ENCODE peak calls at places on chromosomes 16 and 17, in eight cellular contexts. One of them, this sample, is unnamed.

GRCh38 chr16:12901204-12901596 is 198 bp upstream of the SHISA9 start:
- DNase-seq in GM13977: no peak
- DNase-seq in uterus: no peak
- DNase-seq in psoas muscle: no peak
- DNase-seq in CD8-positive, alpha-beta T cell: no peak
- DNase-seq in hypothalamus: no peak
- DNase-seq in activated T-helper 9 cell treated with anti-CD3 and anti-CD28 coated beads, Interleukin-2, amount 50 U/mL, for 16 hours: no peak
- DNase-seq in activated CD4-positive, alpha-beta T cell treated with anti-CD3 and anti-CD28 coated beads for 1 hour: no peak
- DNase-seq in this sample: peak

GRCh38 chr16:70800798-70801480 is at the start of gene VAC14:
- DNase-seq in GM13977: peak
- DNase-seq in uterus: peak
- DNase-seq in psoas muscle: peak
- DNase-seq in CD8-positive, alpha-beta T cell: peak
- DNase-seq in hypothalamus: peak
- DNase-seq in activated T-helper 9 cell treated with anti-CD3 and anti-CD28 coated beads, Interleukin-2, amount 50 U/mL, for 16 hours: peak
- DNase-seq in activated CD4-positive, alpha-beta T cell treated with anti-CD3 and anti-CD28 coated beads for 1 hour: peak
- DNase-seq in this sample: peak

GRCh38 chr17:31581491-31581890 is 190.0 kb downstream of the RAB11FIP4 start:
- DNase-seq in GM13977: no peak
- DNase-seq in uterus: no peak
- DNase-seq in psoas muscle: peak
- DNase-seq in CD8-positive, alpha-beta T cell: no peak
- DNase-seq in hypothalamus: peak
- DNase-seq in activated T-helper 9 cell treated with anti-CD3 and anti-CD28 coated beads, Interleukin-2, amount 50 U/mL, for 16 hours: no peak
- DNase-seq in activated CD4-positive, alpha-beta T cell treated with anti-CD3 and anti-CD28 coated beads for 1 hour: no peak
- DNase-seq in this sample: no peak

GRCh38 chr16:30557950-30558788 is at the start of gene ZNF764:
- DNase-seq in GM13977: peak
- DNase-seq in uterus: peak
- DNase-seq in psoas muscle: peak
- DNase-seq in CD8-positive, alpha-beta T cell: peak
- DNase-seq in hypothalamus: peak
- DNase-seq in activated T-helper 9 cell treated with anti-CD3 and anti-CD28 coated beads, Interleukin-2, amount 50 U/mL, for 16 hours: peak
- DNase-seq in activated CD4-positive, alpha-beta T cell treated with anti-CD3 and anti-CD28 coated beads for 1 hour: peak
- DNase-seq in this sample: peak

GRCh38 chr17:78805301-78805700 is 23.2 kb upstream of the CYTH1 start:
- DNase-seq in GM13977: no peak
- DNase-seq in uterus: no peak
- DNase-seq in psoas muscle: no peak
- DNase-seq in CD8-positive, alpha-beta T cell: peak
- DNase-seq in hypothalamus: no peak
- DNase-seq in activated T-helper 9 cell treated with anti-CD3 and anti-CD28 coated beads, Interleukin-2, amount 50 U/mL, for 16 hours: peak
- DNase-seq in activated CD4-positive, alpha-beta T cell treated with anti-CD3 and anti-CD28 coated beads for 1 hour: peak
- DNase-seq in this sample: no peak

GRCh38 chr17:12961655-12962054 is 56.2 kb downstream of the ELAC2 start:
- DNase-seq in GM13977: no peak
- DNase-seq in uterus: no peak
- DNase-seq in psoas muscle: no peak
- DNase-seq in CD8-positive, alpha-beta T cell: no peak
- DNase-seq in hypothalamus: no peak
- DNase-seq in activated T-helper 9 cell treated with anti-CD3 and anti-CD28 coated beads, Interleukin-2, amount 50 U/mL, for 16 hours: no peak
- DNase-seq in activated CD4-positive, alpha-beta T cell treated with anti-CD3 and anti-CD28 coated beads for 1 hour: no peak
- DNase-seq in this sample: no peak

GRCh38 chr16:84117482-84117843 is 721 bp upstream of the MBTPS1 start:
- DNase-seq in GM13977: peak
- DNase-seq in uterus: no peak
- DNase-seq in psoas muscle: no peak
- DNase-seq in CD8-positive, alpha-beta T cell: no peak
- DNase-seq in hypothalamus: no peak
- DNase-seq in activated T-helper 9 cell treated with anti-CD3 and anti-CD28 coated beads, Interleukin-2, amount 50 U/mL, for 16 hours: peak
- DNase-seq in activated CD4-positive, alpha-beta T cell treated with anti-CD3 and anti-CD28 coated beads for 1 hour: peak
- DNase-seq in this sample: no peak

GRCh38 chr17:58535431-58535830 is 21.0 kb upstream of the MTMR4 start:
- DNase-seq in GM13977: no peak
- DNase-seq in uterus: no peak
- DNase-seq in psoas muscle: no peak
- DNase-seq in CD8-positive, alpha-beta T cell: no peak
- DNase-seq in hypothalamus: no peak
- DNase-seq in activated T-helper 9 cell treated with anti-CD3 and anti-CD28 coated beads, Interleukin-2, amount 50 U/mL, for 16 hours: no peak
- DNase-seq in activated CD4-positive, alpha-beta T cell treated with anti-CD3 and anti-CD28 coated beads for 1 hour: no peak
- DNase-seq in this sample: no peak

GRCh38 chr17:82528484-82529265 is 9.1 kb downstream of the FOXK2 start:
- DNase-seq in GM13977: no peak
- DNase-seq in uterus: no peak
- DNase-seq in psoas muscle: peak
- DNase-seq in CD8-positive, alpha-beta T cell: no peak
- DNase-seq in hypothalamus: peak
- DNase-seq in activated T-helper 9 cell treated with anti-CD3 and anti-CD28 coated beads, Interleukin-2, amount 50 U/mL, for 16 hours: no peak
- DNase-seq in activated CD4-positive, alpha-beta T cell treated with anti-CD3 and anti-CD28 coated beads for 1 hour: no peak
- DNase-seq in this sample: peak

GRCh38 chr16:88911148-88911945 is 44.9 kb upstream of the PABPN1L start:
- DNase-seq in GM13977: no peak
- DNase-seq in uterus: no peak
- DNase-seq in psoas muscle: no peak
- DNase-seq in CD8-positive, alpha-beta T cell: no peak
- DNase-seq in hypothalamus: no peak
- DNase-seq in activated T-helper 9 cell treated with anti-CD3 and anti-CD28 coated beads, Interleukin-2, amount 50 U/mL, for 16 hours: no peak
- DNase-seq in activated CD4-positive, alpha-beta T cell treated with anti-CD3 and anti-CD28 coated beads for 1 hour: no peak
- DNase-seq in this sample: no peak

GRCh38 chr16:49458221-49458620 is 84.6 kb downstream of the C16orf78 start:
- DNase-seq in GM13977: no peak
- DNase-seq in uterus: no peak
- DNase-seq in psoas muscle: no peak
- DNase-seq in CD8-positive, alpha-beta T cell: peak
- DNase-seq in hypothalamus: no peak
- DNase-seq in activated T-helper 9 cell treated with anti-CD3 and anti-CD28 coated beads, Interleukin-2, amount 50 U/mL, for 16 hours: no peak
- DNase-seq in activated CD4-positive, alpha-beta T cell treated with anti-CD3 and anti-CD28 coated beads for 1 hour: no peak
- DNase-seq in this sample: no peak

GRCh38 chr17:82400206-82400605 is 17.9 kb upstream of the HEXD start:
- DNase-seq in GM13977: no peak
- DNase-seq in uterus: no peak
- DNase-seq in psoas muscle: no peak
- DNase-seq in CD8-positive, alpha-beta T cell: no peak
- DNase-seq in hypothalamus: no peak
- DNase-seq in activated T-helper 9 cell treated with anti-CD3 and anti-CD28 coated beads, Interleukin-2, amount 50 U/mL, for 16 hours: no peak
- DNase-seq in activated CD4-positive, alpha-beta T cell treated with anti-CD3 and anti-CD28 coated beads for 1 hour: no peak
- DNase-seq in this sample: no peak

GRCh38 chr16:30335598-30336474 is 19.3 kb downstream of the CD2BP2 start:
- DNase-seq in GM13977: no peak
- DNase-seq in uterus: no peak
- DNase-seq in psoas muscle: no peak
- DNase-seq in CD8-positive, alpha-beta T cell: no peak
- DNase-seq in hypothalamus: no peak
- DNase-seq in activated T-helper 9 cell treated with anti-CD3 and anti-CD28 coated beads, Interleukin-2, amount 50 U/mL, for 16 hours: no peak
- DNase-seq in activated CD4-positive, alpha-beta T cell treated with anti-CD3 and anti-CD28 coated beads for 1 hour: no peak
- DNase-seq in this sample: no peak

GRCh38 chr17:50470451-50470850 is 1.8 kb upstream of the CHAD start:
- DNase-seq in GM13977: no peak
- DNase-seq in uterus: no peak
- DNase-seq in psoas muscle: no peak
- DNase-seq in CD8-positive, alpha-beta T cell: no peak
- DNase-seq in hypothalamus: no peak
- DNase-seq in activated T-helper 9 cell treated with anti-CD3 and anti-CD28 coated beads, Interleukin-2, amount 50 U/mL, for 16 hours: no peak
- DNase-seq in activated CD4-positive, alpha-beta T cell treated with anti-CD3 and anti-CD28 coated beads for 1 hour: no peak
- DNase-seq in this sample: no peak

GRCh38 chr16:84532299-84532724 is 27.9 kb upstream of the MEAK7 start:
- DNase-seq in GM13977: no peak
- DNase-seq in uterus: peak
- DNase-seq in psoas muscle: peak
- DNase-seq in CD8-positive, alpha-beta T cell: no peak
- DNase-seq in hypothalamus: peak
- DNase-seq in activated T-helper 9 cell treated with anti-CD3 and anti-CD28 coated beads, Interleukin-2, amount 50 U/mL, for 16 hours: no peak
- DNase-seq in activated CD4-positive, alpha-beta T cell treated with anti-CD3 and anti-CD28 coated beads for 1 hour: no peak
- DNase-seq in this sample: peak

GRCh38 chr17:35021520-35022380 is 41.4 kb downstream of the LIG3 start:
- DNase-seq in GM13977: no peak
- DNase-seq in uterus: no peak
- DNase-seq in psoas muscle: no peak
- DNase-seq in CD8-positive, alpha-beta T cell: no peak
- DNase-seq in hypothalamus: no peak
- DNase-seq in activated T-helper 9 cell treated with anti-CD3 and anti-CD28 coated beads, Interleukin-2, amount 50 U/mL, for 16 hours: no peak
- DNase-seq in activated CD4-positive, alpha-beta T cell treated with anti-CD3 and anti-CD28 coated beads for 1 hour: no peak
- DNase-seq in this sample: no peak

GRCh38 chr16:49601541-49601940 is 227.9 kb downstream of the C16orf78 start:
- DNase-seq in GM13977: no peak
- DNase-seq in uterus: no peak
- DNase-seq in psoas muscle: no peak
- DNase-seq in CD8-positive, alpha-beta T cell: no peak
- DNase-seq in hypothalamus: no peak
- DNase-seq in activated T-helper 9 cell treated with anti-CD3 and anti-CD28 coated beads, Interleukin-2, amount 50 U/mL, for 16 hours: no peak
- DNase-seq in activated CD4-positive, alpha-beta T cell treated with anti-CD3 and anti-CD28 coated beads for 1 hour: no peak
- DNase-seq in this sample: no peak

GRCh38 chr17:49045376-49045775 is 48.2 kb downstream of the IGF2BP1 start:
- DNase-seq in GM13977: no peak
- DNase-seq in uterus: no peak
- DNase-seq in psoas muscle: no peak
- DNase-seq in CD8-positive, alpha-beta T cell: no peak
- DNase-seq in hypothalamus: no peak
- DNase-seq in activated T-helper 9 cell treated with anti-CD3 and anti-CD28 coated beads, Interleukin-2, amount 50 U/mL, for 16 hours: no peak
- DNase-seq in activated CD4-positive, alpha-beta T cell treated with anti-CD3 and anti-CD28 coated beads for 1 hour: no peak
- DNase-seq in this sample: no peak

GRCh38 chr17:3400008-3400407 is 1.8 kb upstream of the OR1E1 start:
- DNase-seq in GM13977: no peak
- DNase-seq in uterus: no peak
- DNase-seq in psoas muscle: no peak
- DNase-seq in CD8-positive, alpha-beta T cell: no peak
- DNase-seq in hypothalamus: no peak
- DNase-seq in activated T-helper 9 cell treated with anti-CD3 and anti-CD28 coated beads, Interleukin-2, amount 50 U/mL, for 16 hours: no peak
- DNase-seq in activated CD4-positive, alpha-beta T cell treated with anti-CD3 and anti-CD28 coated beads for 1 hour: no peak
- DNase-seq in this sample: no peak

GRCh38 chr16:50298075-50298460 is 31.7 kb downstream of the ADCY7 start:
- DNase-seq in GM13977: no peak
- DNase-seq in uterus: peak
- DNase-seq in psoas muscle: no peak
- DNase-seq in CD8-positive, alpha-beta T cell: no peak
- DNase-seq in hypothalamus: no peak
- DNase-seq in activated T-helper 9 cell treated with anti-CD3 and anti-CD28 coated beads, Interleukin-2, amount 50 U/mL, for 16 hours: no peak
- DNase-seq in activated CD4-positive, alpha-beta T cell treated with anti-CD3 and anti-CD28 coated beads for 1 hour: no peak
- DNase-seq in this sample: no peak

GRCh38 chr16:56401482-56401881 is 23.9 kb downstream of the AMFR start:
- DNase-seq in GM13977: no peak
- DNase-seq in uterus: no peak
- DNase-seq in psoas muscle: peak
- DNase-seq in CD8-positive, alpha-beta T cell: no peak
- DNase-seq in hypothalamus: no peak
- DNase-seq in activated T-helper 9 cell treated with anti-CD3 and anti-CD28 coated beads, Interleukin-2, amount 50 U/mL, for 16 hours: no peak
- DNase-seq in activated CD4-positive, alpha-beta T cell treated with anti-CD3 and anti-CD28 coated beads for 1 hour: no peak
- DNase-seq in this sample: no peak

GRCh38 chr17:50117202-50118040 is 12.5 kb downstream of the SAMD14 start:
- DNase-seq in GM13977: peak
- DNase-seq in uterus: no peak
- DNase-seq in psoas muscle: peak
- DNase-seq in CD8-positive, alpha-beta T cell: peak
- DNase-seq in hypothalamus: no peak
- DNase-seq in activated T-helper 9 cell treated with anti-CD3 and anti-CD28 coated beads, Interleukin-2, amount 50 U/mL, for 16 hours: peak
- DNase-seq in activated CD4-positive, alpha-beta T cell treated with anti-CD3 and anti-CD28 coated beads for 1 hour: peak
- DNase-seq in this sample: no peak

GRCh38 chr16:23941025-23941424 is 105.2 kb downstream of the PRKCB start:
- DNase-seq in GM13977: no peak
- DNase-seq in uterus: no peak
- DNase-seq in psoas muscle: no peak
- DNase-seq in CD8-positive, alpha-beta T cell: no peak
- DNase-seq in hypothalamus: no peak
- DNase-seq in activated T-helper 9 cell treated with anti-CD3 and anti-CD28 coated beads, Interleukin-2, amount 50 U/mL, for 16 hours: no peak
- DNase-seq in activated CD4-positive, alpha-beta T cell treated with anti-CD3 and anti-CD28 coated beads for 1 hour: no peak
- DNase-seq in this sample: no peak

GRCh38 chr16:57669476-57670162 is 1.5 kb downstream of the ADGRG3 start:
- DNase-seq in GM13977: no peak
- DNase-seq in uterus: no peak
- DNase-seq in psoas muscle: no peak
- DNase-seq in CD8-positive, alpha-beta T cell: no peak
- DNase-seq in hypothalamus: no peak
- DNase-seq in activated T-helper 9 cell treated with anti-CD3 and anti-CD28 coated beads, Interleukin-2, amount 50 U/mL, for 16 hours: no peak
- DNase-seq in activated CD4-positive, alpha-beta T cell treated with anti-CD3 and anti-CD28 coated beads for 1 hour: no peak
- DNase-seq in this sample: no peak

GRCh38 chr16:29675811-29676643 is 3.0 kb upstream of the QPRT start:
- DNase-seq in GM13977: peak
- DNase-seq in uterus: no peak
- DNase-seq in psoas muscle: no peak
- DNase-seq in CD8-positive, alpha-beta T cell: no peak
- DNase-seq in hypothalamus: no peak
- DNase-seq in activated T-helper 9 cell treated with anti-CD3 and anti-CD28 coated beads, Interleukin-2, amount 50 U/mL, for 16 hours: no peak
- DNase-seq in activated CD4-positive, alpha-beta T cell treated with anti-CD3 and anti-CD28 coated beads for 1 hour: no peak
- DNase-seq in this sample: no peak

GRCh38 chr16:1134776-1135458 is 18.0 kb upstream of the CACNA1H start:
- DNase-seq in GM13977: no peak
- DNase-seq in uterus: no peak
- DNase-seq in psoas muscle: no peak
- DNase-seq in CD8-positive, alpha-beta T cell: no peak
- DNase-seq in hypothalamus: no peak
- DNase-seq in activated T-helper 9 cell treated with anti-CD3 and anti-CD28 coated beads, Interleukin-2, amount 50 U/mL, for 16 hours: no peak
- DNase-seq in activated CD4-positive, alpha-beta T cell treated with anti-CD3 and anti-CD28 coated beads for 1 hour: no peak
- DNase-seq in this sample: no peak

GRCh38 chr17:29840884-29841283 is 89.1 kb downstream of the SSH2 start:
- DNase-seq in GM13977: no peak
- DNase-seq in uterus: no peak
- DNase-seq in psoas muscle: no peak
- DNase-seq in CD8-positive, alpha-beta T cell: no peak
- DNase-seq in hypothalamus: no peak
- DNase-seq in activated T-helper 9 cell treated with anti-CD3 and anti-CD28 coated beads, Interleukin-2, amount 50 U/mL, for 16 hours: no peak
- DNase-seq in activated CD4-positive, alpha-beta T cell treated with anti-CD3 and anti-CD28 coated beads for 1 hour: no peak
- DNase-seq in this sample: no peak

GRCh38 chr16:72992142-72992601 is 55.8 kb downstream of the ZFHX3 start:
- DNase-seq in GM13977: no peak
- DNase-seq in uterus: no peak
- DNase-seq in psoas muscle: no peak
- DNase-seq in CD8-positive, alpha-beta T cell: no peak
- DNase-seq in hypothalamus: no peak
- DNase-seq in activated T-helper 9 cell treated with anti-CD3 and anti-CD28 coated beads, Interleukin-2, amount 50 U/mL, for 16 hours: no peak
- DNase-seq in activated CD4-positive, alpha-beta T cell treated with anti-CD3 and anti-CD28 coated beads for 1 hour: no peak
- DNase-seq in this sample: no peak

GRCh38 chr17:81909231-81909630 is 2.0 kb downstream of the PCYT2 start:
- DNase-seq in GM13977: no peak
- DNase-seq in uterus: no peak
- DNase-seq in psoas muscle: no peak
- DNase-seq in CD8-positive, alpha-beta T cell: no peak
- DNase-seq in hypothalamus: no peak
- DNase-seq in activated T-helper 9 cell treated with anti-CD3 and anti-CD28 coated beads, Interleukin-2, amount 50 U/mL, for 16 hours: no peak
- DNase-seq in activated CD4-positive, alpha-beta T cell treated with anti-CD3 and anti-CD28 coated beads for 1 hour: no peak
- DNase-seq in this sample: no peak

GRCh38 chr16:12801511-12802042 is 2.1 kb downstream of the CPPED1 start:
- DNase-seq in GM13977: peak
- DNase-seq in uterus: no peak
- DNase-seq in psoas muscle: no peak
- DNase-seq in CD8-positive, alpha-beta T cell: no peak
- DNase-seq in hypothalamus: no peak
- DNase-seq in activated T-helper 9 cell treated with anti-CD3 and anti-CD28 coated beads, Interleukin-2, amount 50 U/mL, for 16 hours: no peak
- DNase-seq in activated CD4-positive, alpha-beta T cell treated with anti-CD3 and anti-CD28 coated beads for 1 hour: no peak
- DNase-seq in this sample: no peak

GRCh38 chr16:10385725-10386516 is at the start of gene ATF7IP2:
- DNase-seq in GM13977: peak
- DNase-seq in uterus: peak
- DNase-seq in psoas muscle: peak
- DNase-seq in CD8-positive, alpha-beta T cell: peak
- DNase-seq in hypothalamus: peak
- DNase-seq in activated T-helper 9 cell treated with anti-CD3 and anti-CD28 coated beads, Interleukin-2, amount 50 U/mL, for 16 hours: peak
- DNase-seq in activated CD4-positive, alpha-beta T cell treated with anti-CD3 and anti-CD28 coated beads for 1 hour: peak
- DNase-seq in this sample: peak

GRCh38 chr16:88634141-88634993 is 4.0 kb upstream of the IL17C start:
- DNase-seq in GM13977: peak
- DNase-seq in uterus: no peak
- DNase-seq in psoas muscle: peak
- DNase-seq in CD8-positive, alpha-beta T cell: peak
- DNase-seq in hypothalamus: no peak
- DNase-seq in activated T-helper 9 cell treated with anti-CD3 and anti-CD28 coated beads, Interleukin-2, amount 50 U/mL, for 16 hours: peak
- DNase-seq in activated CD4-positive, alpha-beta T cell treated with anti-CD3 and anti-CD28 coated beads for 1 hour: no peak
- DNase-seq in this sample: no peak

GRCh38 chr16:3214904-3215600 is 19.9 kb downstream of the ZNF200 start:
- DNase-seq in GM13977: no peak
- DNase-seq in uterus: no peak
- DNase-seq in psoas muscle: no peak
- DNase-seq in CD8-positive, alpha-beta T cell: peak
- DNase-seq in hypothalamus: no peak
- DNase-seq in activated T-helper 9 cell treated with anti-CD3 and anti-CD28 coated beads, Interleukin-2, amount 50 U/mL, for 16 hours: no peak
- DNase-seq in activated CD4-positive, alpha-beta T cell treated with anti-CD3 and anti-CD28 coated beads for 1 hour: peak
- DNase-seq in this sample: no peak

GRCh38 chr17:74795327-74796020 is 19.3 kb upstream of the NAT9 start:
- DNase-seq in GM13977: no peak
- DNase-seq in uterus: no peak
- DNase-seq in psoas muscle: no peak
- DNase-seq in CD8-positive, alpha-beta T cell: no peak
- DNase-seq in hypothalamus: no peak
- DNase-seq in activated T-helper 9 cell treated with anti-CD3 and anti-CD28 coated beads, Interleukin-2, amount 50 U/mL, for 16 hours: no peak
- DNase-seq in activated CD4-positive, alpha-beta T cell treated with anti-CD3 and anti-CD28 coated beads for 1 hour: no peak
- DNase-seq in this sample: no peak

This sample was measured in SW 1271.